ENCODE peak calls at places on chromosome 14, in four cellular contexts. One of them, this sample, is unnamed. For H3K4me1, the result is how much of the 10 kb centered on the place peaks cover.

GRCh38 chr14:104794099-104794498 is 1.4 kb downstream of the AKT1 start:
- DNase-seq in ovary: peak
- DNase-seq in aorta: peak
- DNase-seq in HepG2: peak
- DNase-seq in this sample: no peak

GRCh38 chr14:79256311-79256879 is 954.9 kb downstream of the DIO2 start:
- DNase-seq in ovary: no peak
- DNase-seq in aorta: no peak
- DNase-seq in HepG2: no peak
- DNase-seq in this sample: no peak

GRCh38 chr14:23052182-23052623 is 5.1 kb downstream of the CDH24 start:
- DNase-seq in ovary: no peak
- DNase-seq in aorta: peak
- DNase-seq in HepG2: peak
- DNase-seq in this sample: no peak

GRCh38 chr14:102824832-102825231 is 47.6 kb downstream of the TRAF3 start:
- DNase-seq in ovary: no peak
- DNase-seq in aorta: peak
- DNase-seq in HepG2: no peak
- DNase-seq in this sample: no peak

GRCh38 chr14:44309336-44309735 is 197.7 kb downstream of the FSCB start:
- DNase-seq in ovary: no peak
- DNase-seq in aorta: no peak
- DNase-seq in HepG2: no peak
- DNase-seq in this sample: no peak

GRCh38 chr14:33675415-33676130 is 275.3 kb downstream of the EGLN3 start:
- DNase-seq in ovary: no peak
- DNase-seq in aorta: no peak
- DNase-seq in HepG2: no peak
- DNase-seq in this sample: no peak

GRCh38 chr14:88245321-88245720 is 77.7 kb downstream of the KCNK10 start:
- DNase-seq in ovary: no peak
- DNase-seq in aorta: no peak
- DNase-seq in HepG2: no peak
- DNase-seq in this sample: no peak

GRCh38 chr14:74409441-74409840 is 16.6 kb downstream of the SYNDIG1L start:
- DNase-seq in ovary: no peak
- DNase-seq in aorta: peak
- DNase-seq in HepG2: no peak
- DNase-seq in this sample: no peak

GRCh38 chr14:104267895-104268294 is 129.5 kb downstream of the KIF26A start:
- DNase-seq in ovary: peak
- DNase-seq in aorta: peak
- DNase-seq in HepG2: no peak
- DNase-seq in this sample: no peak

GRCh38 chr14:53882684-53883083 is 73.9 kb downstream of the BMP4 start:
- DNase-seq in ovary: no peak
- DNase-seq in aorta: no peak
- DNase-seq in HepG2: peak
- DNase-seq in this sample: no peak

GRCh38 chr14:74290415-74290814 is 12.3 kb downstream of the ABCD4 start:
- DNase-seq in ovary: no peak
- DNase-seq in aorta: no peak
- DNase-seq in HepG2: no peak
- DNase-seq in this sample: peak

GRCh38 chr14:100234511-100234910 is 4.4 kb upstream of the YY1 start:
- DNase-seq in ovary: no peak
- DNase-seq in aorta: no peak
- DNase-seq in HepG2: no peak
- DNase-seq in this sample: peak

GRCh38 chr14:72616294-72616693 is 277.6 kb downstream of the DPF3 start:
- DNase-seq in ovary: no peak
- DNase-seq in aorta: no peak
- DNase-seq in HepG2: no peak
- DNase-seq in this sample: no peak

GRCh38 chr14:45091696-45092095 is 7.8 kb downstream of the PRPF39 start:
- DNase-seq in ovary: no peak
- DNase-seq in aorta: no peak
- DNase-seq in HepG2: no peak
- DNase-seq in this sample: no peak

GRCh38 chr14:72291908-72292688 is 359.9 kb downstream of the RGS6 start:
- DNase-seq in ovary: no peak
- DNase-seq in aorta: no peak
- DNase-seq in HepG2: peak
- DNase-seq in this sample: no peak

GRCh38 chr14:41609704-41610183 is 3.1 kb downstream of the LRFN5 start:
- DNase-seq in ovary: peak
- DNase-seq in aorta: peak
- DNase-seq in HepG2: no peak
- DNase-seq in this sample: no peak

GRCh38 chr14:103522028-103522581 is 525 bp downstream of the CKB start:
- DNase-seq in ovary: peak
- DNase-seq in aorta: peak
- DNase-seq in HepG2: no peak
- DNase-seq in this sample: no peak

GRCh38 chr14:21023817-21024667 is 819 bp downstream of the NDRG2 start:
- DNase-seq in ovary: no peak
- DNase-seq in aorta: no peak
- DNase-seq in HepG2: peak
- DNase-seq in this sample: no peak

GRCh38 chr14:100827751-100828447 is 2.0 kb downstream of the MEG3 start:
- DNase-seq in ovary: peak
- DNase-seq in aorta: no peak
- DNase-seq in HepG2: no peak
- DNase-seq in this sample: no peak

GRCh38 chr14:34436118-34436905 is 25.7 kb downstream of the SPTSSA start:
- DNase-seq in ovary: no peak
- DNase-seq in aorta: no peak
- DNase-seq in HepG2: peak
- DNase-seq in this sample: no peak

GRCh38 chr14:80845877-80846276 is 95.7 kb downstream of the CEP128 start:
- DNase-seq in ovary: no peak
- DNase-seq in aorta: no peak
- DNase-seq in HepG2: no peak
- DNase-seq in this sample: no peak

GRCh38 chr14:32329146-32329545 is at the start of gene AKAP6:
- DNase-seq in ovary: no peak
- DNase-seq in aorta: no peak
- DNase-seq in HepG2: no peak
- DNase-seq in this sample: no peak

GRCh38 chr14:21768116-21768874 is 94.7 kb upstream of the OR4E1 start:
- DNase-seq in ovary: no peak
- DNase-seq in aorta: no peak
- DNase-seq in HepG2: peak
- DNase-seq in this sample: peak

GRCh38 chr14:54025661-54026060 is 69.0 kb upstream of the BMP4 start:
- DNase-seq in ovary: no peak
- DNase-seq in aorta: no peak
- DNase-seq in HepG2: peak
- DNase-seq in this sample: no peak

GRCh38 chr14:65478596-65478995 is 66.1 kb downstream of the FUT8 start:
- DNase-seq in ovary: no peak
- DNase-seq in aorta: no peak
- DNase-seq in HepG2: no peak
- DNase-seq in this sample: no peak

GRCh38 chr14:71583246-71583645 is 349.0 kb upstream of the RGS6 start:
- DNase-seq in ovary: no peak
- DNase-seq in aorta: no peak
- DNase-seq in HepG2: no peak
- DNase-seq in this sample: no peak

DNA sequence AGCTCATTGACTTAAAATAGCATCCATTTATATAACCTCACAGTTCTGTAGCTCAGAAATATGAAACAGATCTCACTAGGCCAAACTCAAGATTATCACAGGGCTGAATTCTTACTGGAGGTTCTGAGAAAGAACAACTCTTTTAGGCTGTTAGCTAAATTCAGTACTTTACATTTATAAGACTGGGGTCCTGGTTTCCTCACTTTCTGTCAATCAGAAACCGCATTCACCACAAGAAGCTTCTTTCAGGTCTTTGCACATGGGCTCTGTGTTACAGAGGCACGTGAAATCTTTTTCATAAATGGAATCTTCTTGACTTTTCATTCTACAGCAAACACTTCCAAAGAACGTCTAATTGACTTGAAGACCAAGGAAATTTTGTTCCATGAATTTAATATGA is 876.3 kb upstream of the FOXG1 start:
- DNase-seq in ovary: no peak
- DNase-seq in aorta: no peak
- DNase-seq in HepG2: no peak
- DNase-seq in this sample: no peak
- H3K4me1 ChIP-seq in ovary: under half
- H3K4me1 ChIP-seq in aorta: under half
- H3K4me1 ChIP-seq in HepG2: under half
- H3K4me1 ChIP-seq in this sample: under half

GRCh38 chr14:89617142-89617460 is 200.1 kb upstream of the FOXN3 start:
- DNase-seq in ovary: no peak
- DNase-seq in aorta: no peak
- DNase-seq in HepG2: no peak
- DNase-seq in this sample: no peak
- H3K4me1 ChIP-seq in ovary: under half
- H3K4me1 ChIP-seq in aorta: under half
- H3K4me1 ChIP-seq in HepG2: half or more
- H3K4me1 ChIP-seq in this sample: half or more

GRCh38 chr14:56889705-56890104 is 79.4 kb upstream of the OTX2 start:
- DNase-seq in ovary: no peak
- DNase-seq in aorta: no peak
- DNase-seq in HepG2: no peak
- DNase-seq in this sample: no peak

GRCh38 chr14:56891226-56891625 is 80.9 kb upstream of the OTX2 start:
- DNase-seq in ovary: no peak
- DNase-seq in aorta: no peak
- DNase-seq in HepG2: no peak
- DNase-seq in this sample: no peak

GRCh38 chr14:56895154-56895553 is 84.9 kb upstream of the OTX2 start:
- DNase-seq in ovary: no peak
- DNase-seq in aorta: no peak
- DNase-seq in HepG2: no peak
- DNase-seq in this sample: no peak

GRCh38 chr14:56894591-56894991 is 84.3 kb upstream of the OTX2 start:
- DNase-seq in ovary: no peak
- DNase-seq in aorta: no peak
- DNase-seq in HepG2: no peak
- DNase-seq in this sample: no peak

DNA sequence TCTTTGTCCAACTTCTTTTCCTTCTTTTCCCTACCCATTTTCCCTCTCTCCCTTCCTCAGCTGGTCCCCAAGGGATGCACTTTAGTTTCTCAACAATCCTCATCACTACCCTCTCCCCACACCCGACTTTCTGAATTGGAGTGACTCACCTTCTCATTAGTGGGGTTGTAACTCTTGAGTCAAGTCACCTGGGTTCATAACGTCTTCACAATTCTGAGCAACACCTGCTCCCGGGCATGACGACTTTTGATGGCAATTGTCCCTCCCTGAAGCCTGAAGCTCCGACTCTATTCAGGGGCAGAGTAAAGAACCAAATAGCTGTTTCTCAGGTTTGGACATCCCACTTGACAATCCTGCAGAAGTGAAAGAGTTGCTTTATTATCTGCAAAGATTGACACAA is 82.7 kb upstream of the OTX2 start:
- DNase-seq in ovary: no peak
- DNase-seq in aorta: no peak
- DNase-seq in HepG2: no peak
- DNase-seq in this sample: no peak
- H3K4me1 ChIP-seq in ovary: under half
- H3K4me1 ChIP-seq in aorta: under half
- H3K4me1 ChIP-seq in HepG2: under half
- H3K4me1 ChIP-seq in this sample: under half

DNA sequence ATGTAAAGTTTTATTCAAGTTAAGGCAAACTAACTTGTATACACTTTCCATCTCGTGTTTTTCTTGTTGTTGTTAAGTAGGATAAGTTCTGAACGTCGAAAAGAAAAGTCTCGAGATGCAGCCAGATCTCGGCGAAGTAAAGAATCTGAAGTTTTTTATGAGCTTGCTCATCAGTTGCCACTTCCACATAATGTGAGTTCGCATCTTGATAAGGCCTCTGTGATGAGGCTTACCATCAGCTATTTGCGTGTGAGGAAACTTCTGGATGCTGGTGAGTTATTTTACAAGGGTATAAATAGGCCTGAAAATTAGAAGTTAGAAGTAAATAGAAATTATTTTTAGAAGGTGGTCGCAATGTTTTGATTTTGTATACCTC is 25.0 kb downstream of the HIF1A start:
- DNase-seq in ovary: no peak
- DNase-seq in aorta: no peak
- DNase-seq in HepG2: no peak
- DNase-seq in this sample: no peak
- H3K4me1 ChIP-seq in ovary: under half
- H3K4me1 ChIP-seq in aorta: under half
- H3K4me1 ChIP-seq in HepG2: under half
- H3K4me1 ChIP-seq in this sample: under half

GRCh38 chr14:58082011-58082410 is 70.0 kb downstream of the ARMH4 start:
- DNase-seq in ovary: no peak
- DNase-seq in aorta: no peak
- DNase-seq in HepG2: no peak
- DNase-seq in this sample: no peak

GRCh38 chr14:58082491-58083098 is 69.4 kb downstream of the ARMH4 start:
- DNase-seq in ovary: no peak
- DNase-seq in aorta: no peak
- DNase-seq in HepG2: no peak
- DNase-seq in this sample: no peak

DNA sequence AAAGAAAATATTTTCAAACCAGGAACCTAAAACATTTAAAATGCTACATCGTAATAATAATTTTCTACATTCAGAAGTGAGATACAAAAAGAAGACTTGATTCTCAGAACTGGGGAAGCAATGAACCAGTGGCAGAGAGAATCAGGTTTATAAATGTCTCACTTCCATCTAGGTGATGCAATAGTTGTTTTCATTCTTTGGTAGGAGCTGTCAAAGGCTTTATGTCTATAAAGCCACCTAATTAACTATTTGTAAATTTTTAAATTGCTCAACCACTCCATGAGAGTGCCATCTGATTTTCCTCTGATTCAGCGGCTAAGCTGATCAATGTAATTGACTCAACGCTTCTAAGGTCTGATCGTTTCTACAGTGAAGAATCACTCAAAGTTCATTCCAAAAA is 66.1 kb downstream of the ARMH4 start:
- DNase-seq in ovary: no peak
- DNase-seq in aorta: no peak
- DNase-seq in HepG2: no peak
- DNase-seq in this sample: no peak
- H3K4me1 ChIP-seq in ovary: under half
- H3K4me1 ChIP-seq in aorta: under half
- H3K4me1 ChIP-seq in HepG2: under half
- H3K4me1 ChIP-seq in this sample: under half

This sample was measured in naive thymus-derived CD4-positive, alpha-beta T cell.